ENCODE peak calls at places on chromosomes 4 and X, in ten cellular contexts. Q is fibroblast of the conjunctiva, N is iris pigment epithelial cell, U is memory B cell, M is astrocyte of the spinal cord, Y is amniotic epithelial cell, W is fibroblast of mammary gland, A is GM13976, E is HL-60, Z is RKO. R is an unnamed sample.

GRCh38 chr4:174474457-174475075 is 47.7 kb downstream of the HPGD start:
- DNase-seq in W (no peak), A (no peak), M (no peak), Q (no peak), N (no peak), Z (no peak), Y (peak; percentile 4), E (no peak), U (no peak), R (no peak)

GRCh38 chr4:85078016-85078415 is 111.5 kb upstream of the WDFY3 start:
- DNase-seq in A (no peak), W (no peak), Q (no peak), N (peak; percentile 16), U (no peak), Y (no peak), Z (no peak), M (no peak), E (no peak), R (no peak)

GRCh38 chr4:100261346-100261745 is 71.1 kb upstream of the DDIT4L start:
- DNase-seq in W (no peak), Z (no peak), A (no peak), N (no peak), M (no peak), U (no peak), Q (no peak), E (no peak), Y (no peak), R (peak; percentile 12)

GRCh38 chrX:111168314-111168713 is 72.3 kb downstream of the PAK3 start:
- DNase-seq in N (peak; percentile 5), M (no peak), Y (peak; percentile 52), Q (no peak), Z (peak; percentile 57), E (no peak), A (no peak), U (no peak), W (peak; percentile 53), R (peak; percentile 13)

GRCh38 chr4:169248645-169249044 is 22.1 kb downstream of the SH3RF1 start:
- DNase-seq in N (no peak), W (no peak), Y (no peak), U (no peak), M (no peak), Z (no peak), A (no peak), E (no peak), Q (no peak), R (no peak)

GRCh38 chr4:87075876-87076275 is 141.1 kb downstream of the AFF1 start:
- DNase-seq in Z (no peak), W (no peak), U (no peak), M (no peak), A (no peak), Q (no peak), E (no peak), Y (peak; percentile 61), N (no peak), R (no peak)

GRCh38 chr4:109947457-109947856 is 34.8 kb downstream of the EGF start:
- DNase-seq in N (peak; percentile 42), U (no peak), A (no peak), Z (peak; percentile 74), Q (no peak), M (peak; percentile 15), E (no peak), Y (peak; percentile 56), W (peak; percentile 26), R (peak; percentile 40)

GRCh38 chr4:99763635-99764101 is 53.0 kb upstream of the DAPP1 start:
- DNase-seq in W (peak; percentile 99), Z (peak; percentile 94), Q (peak; percentile 89), A (no peak), E (no peak), N (peak; percentile 90), M (peak; percentile 95), Y (peak; percentile 92), U (no peak), R (peak; percentile 97)

GRCh38 chrX:16187024-16187698 is 19.9 kb downstream of the MAGEB17 start:
- DNase-seq in W (peak; percentile 1), Y (no peak), Q (no peak), N (no peak), M (no peak), Z (no peak), U (no peak), E (no peak), A (no peak), R (no peak)

GRCh38 chr4:40564815-40565505 is 64.7 kb downstream of the RBM47 start:
- DNase-seq in E (no peak), Y (peak; percentile 94), U (no peak), A (no peak), N (peak; percentile 41), Z (no peak), Q (no peak), M (no peak), W (no peak), R (no peak)

GRCh38 chr4:4384837-4385236 is 2.1 kb upstream of the NSG1 start:
- DNase-seq in N (peak; percentile 27), W (peak; percentile 26), A (no peak), E (no peak), M (no peak), U (no peak), Q (no peak), Z (no peak), Y (peak; percentile 70), R (peak; percentile 41)

GRCh38 chrX:119482497-119483480 is 14.5 kb downstream of the SLC25A5 start:
- DNase-seq in U (peak; percentile 62), W (peak; percentile 35), Z (no peak), Y (peak; percentile 31), M (peak; percentile 38), A (peak; percentile 78), E (peak; percentile 38), Q (peak; percentile 26), N (peak; percentile 45), R (peak; percentile 71)

GRCh38 chr4:168304744-168305459 is 13.7 kb downstream of the DDX60 start:
- DNase-seq in N (peak; percentile 22), Z (peak; percentile 79), Q (peak; percentile 21), U (no peak), W (peak; percentile 75), M (peak; percentile 37), A (no peak), Y (peak; percentile 58), E (peak; percentile 6), R (peak; percentile 86)

GRCh38 chrX:66001596-66001995 is 38.3 kb downstream of the VSIG4 start:
- DNase-seq in N (no peak), Y (no peak), Z (no peak), W (no peak), A (no peak), U (no peak), Q (no peak), E (no peak), M (no peak), R (no peak)

R was measured in GM23248.